ENCODE peak calls at places on chromosomes 2 and 18, in seven cellular contexts. One of them, this sample, is unnamed.

GRCh38 chr2:130390460-130391057 is 34.7 kb downstream of the PTPN18 start:
- DNase-seq in dermis blood vessel endothelial cell: peak; percentile 1
- DNase-seq in cardiac muscle cell: no peak
- DNase-seq in HTR-8/SVneo: no peak
- DNase-seq in WERI-Rb-1: no peak
- DNase-seq in foreskin keratinocyte: no peak
- DNase-seq in sciatic nerve: no peak
- DNase-seq in this sample: no peak

GRCh38 chr2:34188464-34188863 is 589.4 kb upstream of the FAM98A start:
- DNase-seq in dermis blood vessel endothelial cell: no peak
- DNase-seq in cardiac muscle cell: no peak
- DNase-seq in HTR-8/SVneo: no peak
- DNase-seq in WERI-Rb-1: no peak
- DNase-seq in foreskin keratinocyte: no peak
- DNase-seq in sciatic nerve: no peak
- DNase-seq in this sample: no peak

GRCh38 chr2:112839407-112840067 is 3.0 kb upstream of the IL1B start:
- DNase-seq in dermis blood vessel endothelial cell: no peak
- DNase-seq in cardiac muscle cell: peak; percentile 54
- DNase-seq in HTR-8/SVneo: no peak
- DNase-seq in WERI-Rb-1: no peak
- DNase-seq in foreskin keratinocyte: no peak
- DNase-seq in sciatic nerve: no peak
- DNase-seq in this sample: no peak

GRCh38 chr2:123086613-123087012 is 938.5 kb upstream of the CNTNAP5 start:
- DNase-seq in dermis blood vessel endothelial cell: no peak
- DNase-seq in cardiac muscle cell: no peak
- DNase-seq in HTR-8/SVneo: no peak
- DNase-seq in WERI-Rb-1: no peak
- DNase-seq in foreskin keratinocyte: no peak
- DNase-seq in sciatic nerve: no peak
- DNase-seq in this sample: no peak

GRCh38 chr2:218317832-218318231 is 25.5 kb upstream of the TMBIM1 start:
- DNase-seq in dermis blood vessel endothelial cell: no peak
- DNase-seq in cardiac muscle cell: no peak
- DNase-seq in HTR-8/SVneo: no peak
- DNase-seq in WERI-Rb-1: no peak
- DNase-seq in foreskin keratinocyte: no peak
- DNase-seq in sciatic nerve: no peak
- DNase-seq in this sample: no peak

GRCh38 chr2:166994588-166995336 is 106.5 kb downstream of the XIRP2 start:
- DNase-seq in dermis blood vessel endothelial cell: no peak
- DNase-seq in cardiac muscle cell: no peak
- DNase-seq in HTR-8/SVneo: no peak
- DNase-seq in WERI-Rb-1: no peak
- DNase-seq in foreskin keratinocyte: no peak
- DNase-seq in sciatic nerve: no peak
- DNase-seq in this sample: no peak

GRCh38 chr2:175167076-175167791 is 769 bp downstream of the ATF2 start:
- DNase-seq in dermis blood vessel endothelial cell: peak; percentile 57
- DNase-seq in cardiac muscle cell: peak; percentile 55
- DNase-seq in HTR-8/SVneo: peak; percentile 44
- DNase-seq in WERI-Rb-1: peak; percentile 41
- DNase-seq in foreskin keratinocyte: peak; percentile 27
- DNase-seq in sciatic nerve: peak; percentile 71
- DNase-seq in this sample: peak; percentile 61

GRCh38 chr2:129587426-129588064 is 391.9 kb upstream of the RAB6C start:
- DNase-seq in dermis blood vessel endothelial cell: no peak
- DNase-seq in cardiac muscle cell: no peak
- DNase-seq in HTR-8/SVneo: no peak
- DNase-seq in WERI-Rb-1: no peak
- DNase-seq in foreskin keratinocyte: no peak
- DNase-seq in sciatic nerve: no peak
- DNase-seq in this sample: no peak

GRCh38 chr2:197378494-197378972 is 56.3 kb downstream of the SF3B1 start:
- DNase-seq in dermis blood vessel endothelial cell: peak; percentile 69
- DNase-seq in cardiac muscle cell: peak; percentile 55
- DNase-seq in HTR-8/SVneo: peak; percentile 49
- DNase-seq in WERI-Rb-1: peak; percentile 50
- DNase-seq in foreskin keratinocyte: peak; percentile 32
- DNase-seq in sciatic nerve: no peak
- DNase-seq in this sample: peak; percentile 36

GRCh38 chr2:42238644-42239288 is 69.6 kb downstream of the EML4 start:
- DNase-seq in dermis blood vessel endothelial cell: peak; percentile 44
- DNase-seq in cardiac muscle cell: no peak
- DNase-seq in HTR-8/SVneo: no peak
- DNase-seq in WERI-Rb-1: peak; percentile 71
- DNase-seq in foreskin keratinocyte: peak; percentile 33
- DNase-seq in sciatic nerve: no peak
- DNase-seq in this sample: peak; percentile 13

GRCh38 chr2:61853086-61853847 is 593 bp downstream of the FAM161A start:
- DNase-seq in dermis blood vessel endothelial cell: peak; percentile 67
- DNase-seq in cardiac muscle cell: no peak
- DNase-seq in HTR-8/SVneo: peak; percentile 79
- DNase-seq in WERI-Rb-1: peak; percentile 90
- DNase-seq in foreskin keratinocyte: peak; percentile 16
- DNase-seq in sciatic nerve: no peak
- DNase-seq in this sample: no peak

GRCh38 chr2:47250576-47251403 is 95.7 kb upstream of the STPG4 start:
- DNase-seq in dermis blood vessel endothelial cell: no peak
- DNase-seq in cardiac muscle cell: no peak
- DNase-seq in HTR-8/SVneo: no peak
- DNase-seq in WERI-Rb-1: no peak
- DNase-seq in foreskin keratinocyte: peak; percentile 60
- DNase-seq in sciatic nerve: no peak
- DNase-seq in this sample: no peak

GRCh38 chr2:26724004-26724750 is 31.7 kb downstream of the KCNK3 start:
- DNase-seq in dermis blood vessel endothelial cell: peak; percentile 3
- DNase-seq in cardiac muscle cell: peak; percentile 92
- DNase-seq in HTR-8/SVneo: peak; percentile 87
- DNase-seq in WERI-Rb-1: no peak
- DNase-seq in foreskin keratinocyte: no peak
- DNase-seq in sciatic nerve: peak; percentile 75
- DNase-seq in this sample: peak; percentile 6

GRCh38 chr2:143558665-143559064 is 429.4 kb downstream of the ARHGAP15 start:
- DNase-seq in dermis blood vessel endothelial cell: no peak
- DNase-seq in cardiac muscle cell: peak; percentile 86
- DNase-seq in HTR-8/SVneo: no peak
- DNase-seq in WERI-Rb-1: no peak
- DNase-seq in foreskin keratinocyte: peak; percentile 70
- DNase-seq in sciatic nerve: no peak
- DNase-seq in this sample: no peak

GRCh38 chr2:44553456-44553855 is 191.7 kb downstream of the CAMKMT start:
- DNase-seq in dermis blood vessel endothelial cell: peak; percentile 77
- DNase-seq in cardiac muscle cell: peak; percentile 58
- DNase-seq in HTR-8/SVneo: peak; percentile 30
- DNase-seq in WERI-Rb-1: no peak
- DNase-seq in foreskin keratinocyte: peak; percentile 63
- DNase-seq in sciatic nerve: no peak
- DNase-seq in this sample: peak; percentile 85

GRCh38 chr18:3667255-3668137 is 217.5 kb downstream of the TGIF1 start:
- DNase-seq in dermis blood vessel endothelial cell: no peak
- DNase-seq in cardiac muscle cell: no peak
- DNase-seq in HTR-8/SVneo: no peak
- DNase-seq in WERI-Rb-1: no peak
- DNase-seq in foreskin keratinocyte: no peak
- DNase-seq in sciatic nerve: no peak
- DNase-seq in this sample: no peak

GRCh38 chr2:44579136-44579836 is 217.5 kb downstream of the CAMKMT start:
- DNase-seq in dermis blood vessel endothelial cell: no peak
- DNase-seq in cardiac muscle cell: peak; percentile 17
- DNase-seq in HTR-8/SVneo: no peak
- DNase-seq in WERI-Rb-1: no peak
- DNase-seq in foreskin keratinocyte: peak; percentile 45
- DNase-seq in sciatic nerve: no peak
- DNase-seq in this sample: no peak

GRCh38 chr18:53508529-53508928 is 715.9 kb downstream of the MBD2 start:
- DNase-seq in dermis blood vessel endothelial cell: no peak
- DNase-seq in cardiac muscle cell: no peak
- DNase-seq in HTR-8/SVneo: no peak
- DNase-seq in WERI-Rb-1: no peak
- DNase-seq in foreskin keratinocyte: no peak
- DNase-seq in sciatic nerve: no peak
- DNase-seq in this sample: no peak

GRCh38 chr2:84495539-84496146 is 20.7 kb upstream of the DNAH6 start:
- DNase-seq in dermis blood vessel endothelial cell: peak; percentile 85
- DNase-seq in cardiac muscle cell: peak; percentile 85
- DNase-seq in HTR-8/SVneo: peak; percentile 60
- DNase-seq in WERI-Rb-1: peak; percentile 12
- DNase-seq in foreskin keratinocyte: no peak
- DNase-seq in sciatic nerve: no peak
- DNase-seq in this sample: peak; percentile 80

GRCh38 chr2:231890896-231891513 is 35.2 kb downstream of the NPPC start:
- DNase-seq in dermis blood vessel endothelial cell: peak; percentile 41
- DNase-seq in cardiac muscle cell: no peak
- DNase-seq in HTR-8/SVneo: no peak
- DNase-seq in WERI-Rb-1: no peak
- DNase-seq in foreskin keratinocyte: peak; percentile 32
- DNase-seq in sciatic nerve: no peak
- DNase-seq in this sample: peak; percentile 13

GRCh38 chr2:119434664-119435063 is 3.0 kb downstream of the TMEM37 start:
- DNase-seq in dermis blood vessel endothelial cell: no peak
- DNase-seq in cardiac muscle cell: no peak
- DNase-seq in HTR-8/SVneo: no peak
- DNase-seq in WERI-Rb-1: no peak
- DNase-seq in foreskin keratinocyte: no peak
- DNase-seq in sciatic nerve: no peak
- DNase-seq in this sample: no peak

GRCh38 chr18:3093624-3094354 is 80.8 kb upstream of the LPIN2 start:
- DNase-seq in dermis blood vessel endothelial cell: peak; percentile 38
- DNase-seq in cardiac muscle cell: no peak
- DNase-seq in HTR-8/SVneo: no peak
- DNase-seq in WERI-Rb-1: no peak
- DNase-seq in foreskin keratinocyte: no peak
- DNase-seq in sciatic nerve: no peak
- DNase-seq in this sample: peak; percentile 79